ENCODE peak calls at places on chromosome 1, in nine cellular contexts. One of them, this sample, is unnamed.

GRCh38 chr1:97243973-97244560 is 522.5 kb downstream of the PTBP2 start:
- DNase-seq in stomach: no peak
- DNase-seq in upper lobe of left lung: no peak
- DNase-seq in transverse colon: no peak
- DNase-seq in ovary: no peak
- DNase-seq in SK-N-SH: peak; percentile 5
- DNase-seq in suprapubic skin: no peak
- DNase-seq in tibial nerve: no peak
- DNase-seq in K562: no peak
- DNase-seq in this sample: no peak

GRCh38 chr1:154773551-154773950 is 96.5 kb downstream of the KCNN3 start:
- DNase-seq in stomach: no peak
- DNase-seq in upper lobe of left lung: no peak
- DNase-seq in transverse colon: no peak
- DNase-seq in ovary: no peak
- DNase-seq in SK-N-SH: no peak
- DNase-seq in suprapubic skin: peak; percentile 8
- DNase-seq in tibial nerve: no peak
- DNase-seq in K562: no peak
- DNase-seq in this sample: peak; percentile 75

GRCh38 chr1:9280015-9280860 is 12.5 kb upstream of the SPSB1 start:
- DNase-seq in stomach: peak; percentile 55
- DNase-seq in upper lobe of left lung: no peak
- DNase-seq in transverse colon: peak; percentile 74
- DNase-seq in ovary: no peak
- DNase-seq in SK-N-SH: peak; percentile 82
- DNase-seq in suprapubic skin: peak; percentile 83
- DNase-seq in tibial nerve: no peak
- DNase-seq in K562: peak; percentile 60
- DNase-seq in this sample: peak; percentile 82

GRCh38 chr1:175272361-175272760 is 79.8 kb upstream of the KIAA0040 start:
- DNase-seq in stomach: no peak
- DNase-seq in upper lobe of left lung: no peak
- DNase-seq in transverse colon: no peak
- DNase-seq in ovary: no peak
- DNase-seq in SK-N-SH: no peak
- DNase-seq in suprapubic skin: no peak
- DNase-seq in tibial nerve: no peak
- DNase-seq in K562: no peak
- DNase-seq in this sample: no peak

GRCh38 chr1:147740391-147740790 is 20.0 kb downstream of the GJA5 start:
- DNase-seq in stomach: no peak
- DNase-seq in upper lobe of left lung: no peak
- DNase-seq in transverse colon: no peak
- DNase-seq in ovary: no peak
- DNase-seq in SK-N-SH: no peak
- DNase-seq in suprapubic skin: no peak
- DNase-seq in tibial nerve: no peak
- DNase-seq in K562: no peak
- DNase-seq in this sample: no peak

GRCh38 chr1:47216278-47217059 is 15.6 kb downstream of the TAL1 start:
- DNase-seq in stomach: no peak
- DNase-seq in upper lobe of left lung: no peak
- DNase-seq in transverse colon: no peak
- DNase-seq in ovary: no peak
- DNase-seq in SK-N-SH: no peak
- DNase-seq in suprapubic skin: no peak
- DNase-seq in tibial nerve: no peak
- DNase-seq in K562: no peak
- DNase-seq in this sample: peak; percentile 39

GRCh38 chr1:34781071-34781843 is at the start of gene GJB3:
- DNase-seq in stomach: no peak
- DNase-seq in upper lobe of left lung: no peak
- DNase-seq in transverse colon: peak; percentile 47
- DNase-seq in ovary: no peak
- DNase-seq in SK-N-SH: peak; percentile 83
- DNase-seq in suprapubic skin: peak; percentile 58
- DNase-seq in tibial nerve: no peak
- DNase-seq in K562: peak; percentile 38
- DNase-seq in this sample: peak; percentile 50

GRCh38 chr1:165353731-165354671 is 2.5 kb downstream of the LMX1A start:
- DNase-seq in stomach: no peak
- DNase-seq in upper lobe of left lung: no peak
- DNase-seq in transverse colon: no peak
- DNase-seq in ovary: no peak
- DNase-seq in SK-N-SH: no peak
- DNase-seq in suprapubic skin: no peak
- DNase-seq in tibial nerve: no peak
- DNase-seq in K562: no peak
- DNase-seq in this sample: no peak

GRCh38 chr1:164635784-164636729 is 77.1 kb downstream of the PBX1 start:
- DNase-seq in stomach: peak; percentile 72
- DNase-seq in upper lobe of left lung: no peak
- DNase-seq in transverse colon: peak; percentile 66
- DNase-seq in ovary: no peak
- DNase-seq in SK-N-SH: no peak
- DNase-seq in suprapubic skin: no peak
- DNase-seq in tibial nerve: no peak
- DNase-seq in K562: no peak
- DNase-seq in this sample: no peak

GRCh38 chr1:201636581-201636980 is 97.7 kb downstream of the NAV1 start:
- DNase-seq in stomach: no peak
- DNase-seq in upper lobe of left lung: no peak
- DNase-seq in transverse colon: no peak
- DNase-seq in ovary: no peak
- DNase-seq in SK-N-SH: no peak
- DNase-seq in suprapubic skin: no peak
- DNase-seq in tibial nerve: no peak
- DNase-seq in K562: no peak
- DNase-seq in this sample: no peak

GRCh38 chr1:209038735-209039134 is 544.8 kb upstream of the CAMK1G start:
- DNase-seq in stomach: no peak
- DNase-seq in upper lobe of left lung: no peak
- DNase-seq in transverse colon: no peak
- DNase-seq in ovary: no peak
- DNase-seq in SK-N-SH: no peak
- DNase-seq in suprapubic skin: no peak
- DNase-seq in tibial nerve: no peak
- DNase-seq in K562: no peak
- DNase-seq in this sample: no peak

GRCh38 chr1:67978988-67979516 is 71.4 kb downstream of the DIRAS3 start:
- DNase-seq in stomach: no peak
- DNase-seq in upper lobe of left lung: no peak
- DNase-seq in transverse colon: no peak
- DNase-seq in ovary: no peak
- DNase-seq in SK-N-SH: no peak
- DNase-seq in suprapubic skin: no peak
- DNase-seq in tibial nerve: no peak
- DNase-seq in K562: no peak
- DNase-seq in this sample: no peak

DNA sequence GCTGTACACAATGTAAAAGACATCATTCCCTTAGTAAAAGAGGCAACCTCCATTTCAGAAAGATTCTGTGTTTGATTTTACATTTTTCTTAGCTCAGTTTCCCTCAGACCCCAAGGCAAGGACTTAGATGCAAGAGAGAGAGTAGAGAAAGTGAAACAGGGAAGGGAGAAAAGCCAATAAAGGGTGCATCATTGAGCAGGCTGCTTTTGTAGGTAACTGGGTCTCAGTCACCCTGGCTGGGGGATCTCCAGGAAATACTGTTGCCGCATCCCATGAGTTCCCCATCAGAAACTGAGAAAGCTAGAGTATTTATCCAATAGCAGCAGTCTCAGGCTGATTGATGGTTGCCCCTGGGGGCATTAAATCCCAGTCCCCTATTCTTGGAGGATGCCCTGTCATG is 23.1 kb upstream of the DNAH14 start:
- DNase-seq in stomach: no peak
- DNase-seq in upper lobe of left lung: no peak
- DNase-seq in transverse colon: no peak
- DNase-seq in ovary: no peak
- DNase-seq in SK-N-SH: no peak
- DNase-seq in suprapubic skin: no peak
- DNase-seq in tibial nerve: no peak
- DNase-seq in K562: no peak
- DNase-seq in this sample: no peak
- TF ChIP-seq EP300 in stomach: no peak
- TF ChIP-seq EP300 in upper lobe of left lung: no peak
- TF ChIP-seq EP300 in transverse colon: no peak
- TF ChIP-seq EP300 in ovary: no peak
- TF ChIP-seq EP300 in SK-N-SH: no peak
- TF ChIP-seq EP300 in suprapubic skin: no peak
- TF ChIP-seq EP300 in tibial nerve: no peak
- TF ChIP-seq EP300 in K562: no peak
- TF ChIP-seq EP300 in this sample: no peak

DNA sequence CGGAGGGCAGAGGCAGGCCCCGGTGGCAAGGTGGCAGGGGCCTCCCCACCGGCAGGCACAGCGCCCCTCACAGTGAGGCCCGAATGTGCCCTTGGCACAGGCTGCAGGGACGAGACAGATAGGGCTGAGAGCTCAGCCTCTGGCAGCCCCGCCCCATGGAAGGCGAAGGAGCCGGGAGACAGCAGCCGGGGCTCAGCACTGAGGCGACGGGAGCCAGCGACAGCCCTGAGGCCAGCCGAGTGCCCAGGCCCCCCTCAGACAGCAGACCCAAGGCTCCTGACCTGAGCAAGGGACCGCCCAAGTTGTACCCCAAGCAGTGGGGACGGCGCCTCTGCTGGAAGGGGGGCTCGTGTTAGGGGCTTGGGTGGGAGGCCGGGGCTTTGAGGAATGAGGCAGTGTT is 43.1 kb downstream of the ARHGEF16 start:
- DNase-seq in stomach: no peak
- DNase-seq in upper lobe of left lung: no peak
- DNase-seq in transverse colon: no peak
- DNase-seq in ovary: no peak
- DNase-seq in SK-N-SH: no peak
- DNase-seq in suprapubic skin: no peak
- DNase-seq in tibial nerve: no peak
- DNase-seq in K562: no peak
- DNase-seq in this sample: no peak
- H3K27me3 ChIP-seq in stomach: no peaks in the 10 kb centered on the region
- H3K27me3 ChIP-seq in upper lobe of left lung: no peaks in the 10 kb centered on the region
- H3K27me3 ChIP-seq in transverse colon: no peaks in the 10 kb centered on the region
- H3K27me3 ChIP-seq in ovary: no peaks in the 10 kb centered on the region
- H3K27me3 ChIP-seq in SK-N-SH: no peaks in the 10 kb centered on the region
- H3K27me3 ChIP-seq in suprapubic skin: no peaks in the 10 kb centered on the region
- H3K27me3 ChIP-seq in tibial nerve: no peaks in the 10 kb centered on the region
- H3K27me3 ChIP-seq in K562: peaks cover 58% of the 10 kb centered on the region
- H3K27me3 ChIP-seq in this sample: no peaks in the 10 kb centered on the region

DNA sequence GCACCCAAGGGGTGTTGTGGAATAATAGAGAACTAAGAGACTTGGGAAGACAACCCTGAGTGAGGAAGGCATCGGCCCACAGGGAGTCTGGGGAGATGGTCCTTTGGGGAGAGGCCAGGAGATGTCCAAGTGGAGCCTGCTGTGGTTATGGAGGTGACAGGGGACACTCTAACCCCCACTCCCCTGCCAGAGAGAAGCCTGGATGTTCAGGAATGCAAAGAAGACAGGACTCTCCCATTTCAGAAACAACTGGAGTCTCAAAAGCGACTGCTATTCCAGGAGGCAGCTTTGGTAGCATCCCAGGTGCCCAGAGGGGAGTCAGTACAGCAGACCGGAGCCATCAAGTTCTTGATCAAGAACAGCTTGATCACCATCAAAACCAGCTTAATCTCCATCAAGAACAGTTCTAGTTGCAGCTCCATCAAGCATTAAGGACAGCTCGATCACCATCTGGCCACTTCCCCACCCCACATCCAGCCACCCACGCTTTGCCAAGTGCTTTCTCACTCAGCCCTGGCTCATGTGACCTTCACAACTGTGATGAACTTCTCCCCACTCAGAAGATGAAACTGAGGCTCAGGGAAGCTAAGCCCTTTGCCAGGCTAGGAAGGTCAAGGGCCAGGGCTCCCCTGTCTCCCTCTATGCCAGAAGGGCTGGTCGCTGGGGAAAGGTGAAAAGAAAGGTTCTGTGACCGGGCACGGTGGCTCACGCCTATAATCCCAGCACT is 743 bp downstream of the CD52 start:
- DNase-seq in stomach: no peak
- DNase-seq in upper lobe of left lung: peak; percentile 64
- DNase-seq in transverse colon: peak; percentile 46
- DNase-seq in ovary: no peak
- DNase-seq in SK-N-SH: no peak
- DNase-seq in suprapubic skin: no peak
- DNase-seq in tibial nerve: no peak
- DNase-seq in K562: no peak
- DNase-seq in this sample: peak; percentile 74
- H3K4me3 ChIP-seq in stomach: peak overlapping the region; percentile 40
- H3K4me3 ChIP-seq in upper lobe of left lung: no peak overlapping the region
- H3K4me3 ChIP-seq in transverse colon: peak overlapping the region; percentile 44
- H3K4me3 ChIP-seq in ovary: no peak overlapping the region
- H3K4me3 ChIP-seq in SK-N-SH: no peak overlapping the region
- H3K4me3 ChIP-seq in suprapubic skin: peak overlapping the region; percentile 0
- H3K4me3 ChIP-seq in tibial nerve: no peak overlapping the region
- H3K4me3 ChIP-seq in K562: peak overlapping the region; percentile 21
- H3K4me3 ChIP-seq in this sample: no peak overlapping the region

DNA sequence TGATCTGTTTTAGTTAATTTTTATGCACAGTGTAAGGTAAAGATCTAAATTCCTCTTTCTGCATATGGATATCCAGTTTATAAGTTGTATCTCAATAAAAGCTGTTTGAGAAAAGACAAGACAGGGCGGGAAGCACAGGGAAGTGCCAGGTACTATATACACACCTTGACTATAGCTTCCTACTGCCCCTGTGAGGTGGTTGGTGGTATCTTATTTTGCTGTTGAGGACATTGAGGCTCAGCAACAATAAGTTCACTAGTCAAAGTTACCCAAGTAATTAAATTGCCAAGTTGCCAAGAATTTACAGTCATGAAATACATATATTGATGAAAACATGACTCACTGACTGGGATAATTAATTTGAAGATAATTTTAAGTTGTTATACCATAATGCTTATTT is 109.1 kb downstream of the CD247 start:
- DNase-seq in stomach: no peak
- DNase-seq in upper lobe of left lung: no peak
- DNase-seq in transverse colon: no peak
- DNase-seq in ovary: no peak
- DNase-seq in SK-N-SH: no peak
- DNase-seq in suprapubic skin: no peak
- DNase-seq in tibial nerve: no peak
- DNase-seq in K562: no peak
- DNase-seq in this sample: no peak
- TF ChIP-seq EP300 in stomach: no peak
- TF ChIP-seq EP300 in upper lobe of left lung: no peak
- TF ChIP-seq EP300 in transverse colon: no peak
- TF ChIP-seq EP300 in ovary: no peak
- TF ChIP-seq EP300 in SK-N-SH: no peak
- TF ChIP-seq EP300 in suprapubic skin: no peak
- TF ChIP-seq EP300 in tibial nerve: no peak
- TF ChIP-seq EP300 in K562: no peak
- TF ChIP-seq EP300 in this sample: no peak

GRCh38 chr1:202700061-202700460 is 10.2 kb downstream of the SYT2 start:
- DNase-seq in stomach: no peak
- DNase-seq in upper lobe of left lung: no peak
- DNase-seq in transverse colon: no peak
- DNase-seq in ovary: no peak
- DNase-seq in SK-N-SH: no peak
- DNase-seq in suprapubic skin: no peak
- DNase-seq in tibial nerve: no peak
- DNase-seq in K562: no peak
- DNase-seq in this sample: no peak
- H3K27me3 ChIP-seq in stomach: peaks cover 16% of the 10 kb centered on the region
- H3K27me3 ChIP-seq in upper lobe of left lung: no peaks in the 10 kb centered on the region
- H3K27me3 ChIP-seq in transverse colon: peaks cover 42% of the 10 kb centered on the region
- H3K27me3 ChIP-seq in ovary: no peaks in the 10 kb centered on the region
- H3K27me3 ChIP-seq in SK-N-SH: peaks cover 50% of the 10 kb centered on the region
- H3K27me3 ChIP-seq in suprapubic skin: peaks cover 79% of the 10 kb centered on the region
- H3K27me3 ChIP-seq in tibial nerve: peaks cover 69% of the 10 kb centered on the region
- H3K27me3 ChIP-seq in K562: peaks cover 64% of the 10 kb centered on the region
- H3K27me3 ChIP-seq in this sample: peaks cover 51% of the 10 kb centered on the region